ENCODE peak calls at places on chromosomes 2 and 18, in eight cellular contexts. One of them, this sample, is unnamed.

GRCh38 chr2:143482761-143483160 is 353.5 kb downstream of the ARHGAP15 start:
- DNase-seq in A549: no peak
- DNase-seq in HCT116: no peak
- DNase-seq in neural progenitor cell: no peak
- DNase-seq in endothelial cell: no peak
- DNase-seq in PC-3: no peak
- DNase-seq in mesothelial cell of epicardium: no peak
- DNase-seq in endodermal cell: no peak
- DNase-seq in this sample: no peak

GRCh38 chr2:27306657-27307544 is 1.3 kb downstream of the UCN start:
- DNase-seq in A549: no peak
- DNase-seq in HCT116: no peak
- DNase-seq in neural progenitor cell: peak
- DNase-seq in endothelial cell: no peak
- DNase-seq in PC-3: no peak
- DNase-seq in mesothelial cell of epicardium: no peak
- DNase-seq in endodermal cell: peak
- DNase-seq in this sample: peak

GRCh38 chr18:44725300-44726096 is 44.8 kb downstream of the SETBP1 start:
- DNase-seq in A549: no peak
- DNase-seq in HCT116: no peak
- DNase-seq in neural progenitor cell: no peak
- DNase-seq in endothelial cell: no peak
- DNase-seq in PC-3: peak
- DNase-seq in mesothelial cell of epicardium: no peak
- DNase-seq in endodermal cell: no peak
- DNase-seq in this sample: peak

GRCh38 chr2:233139875-233140585 is 79.9 kb downstream of the INPP5D start:
- DNase-seq in A549: no peak
- DNase-seq in HCT116: no peak
- DNase-seq in neural progenitor cell: no peak
- DNase-seq in endothelial cell: no peak
- DNase-seq in PC-3: no peak
- DNase-seq in mesothelial cell of epicardium: no peak
- DNase-seq in endodermal cell: peak
- DNase-seq in this sample: no peak

GRCh38 chr2:11073251-11073650 is 82.0 kb upstream of the SLC66A3 start:
- DNase-seq in A549: no peak
- DNase-seq in HCT116: peak
- DNase-seq in neural progenitor cell: peak
- DNase-seq in endothelial cell: peak
- DNase-seq in PC-3: peak
- DNase-seq in mesothelial cell of epicardium: no peak
- DNase-seq in endodermal cell: peak
- DNase-seq in this sample: peak

GRCh38 chr18:35005963-35006577 is 35.1 kb upstream of the MAPRE2 start:
- DNase-seq in A549: peak
- DNase-seq in HCT116: peak
- DNase-seq in neural progenitor cell: peak
- DNase-seq in endothelial cell: peak
- DNase-seq in PC-3: peak
- DNase-seq in mesothelial cell of epicardium: no peak
- DNase-seq in endodermal cell: peak
- DNase-seq in this sample: no peak

GRCh38 chr2:190781604-190782198 is 98.9 kb upstream of the GLS start:
- DNase-seq in A549: peak
- DNase-seq in HCT116: peak
- DNase-seq in neural progenitor cell: peak
- DNase-seq in endothelial cell: peak
- DNase-seq in PC-3: peak
- DNase-seq in mesothelial cell of epicardium: no peak
- DNase-seq in endodermal cell: peak
- DNase-seq in this sample: peak

GRCh38 chr18:39053569-39053968 is 1488.0 kb upstream of the CELF4 start:
- DNase-seq in A549: no peak
- DNase-seq in HCT116: no peak
- DNase-seq in neural progenitor cell: peak
- DNase-seq in endothelial cell: no peak
- DNase-seq in PC-3: no peak
- DNase-seq in mesothelial cell of epicardium: no peak
- DNase-seq in endodermal cell: no peak
- DNase-seq in this sample: no peak

GRCh38 chr2:1600191-1601063 is 143.9 kb downstream of the PXDN start:
- DNase-seq in A549: no peak
- DNase-seq in HCT116: no peak
- DNase-seq in neural progenitor cell: no peak
- DNase-seq in endothelial cell: no peak
- DNase-seq in PC-3: peak
- DNase-seq in mesothelial cell of epicardium: no peak
- DNase-seq in endodermal cell: peak
- DNase-seq in this sample: no peak

GRCh38 chr18:7565677-7566076 is 1.4 kb upstream of the PTPRM start:
- DNase-seq in A549: no peak
- DNase-seq in HCT116: no peak
- DNase-seq in neural progenitor cell: no peak
- DNase-seq in endothelial cell: no peak
- DNase-seq in PC-3: peak
- DNase-seq in mesothelial cell of epicardium: no peak
- DNase-seq in endodermal cell: no peak
- DNase-seq in this sample: no peak

GRCh38 chr18:7567487-7568425 is 640 bp downstream of the PTPRM start:
- DNase-seq in A549: no peak
- DNase-seq in HCT116: no peak
- DNase-seq in neural progenitor cell: peak
- DNase-seq in endothelial cell: peak
- DNase-seq in PC-3: peak
- DNase-seq in mesothelial cell of epicardium: peak
- DNase-seq in endodermal cell: peak
- DNase-seq in this sample: peak

GRCh38 chr18:7566244-7566586 is 901 bp upstream of the PTPRM start:
- DNase-seq in A549: no peak
- DNase-seq in HCT116: no peak
- DNase-seq in neural progenitor cell: no peak
- DNase-seq in endothelial cell: no peak
- DNase-seq in PC-3: no peak
- DNase-seq in mesothelial cell of epicardium: no peak
- DNase-seq in endodermal cell: no peak
- DNase-seq in this sample: no peak

GRCh38 chr18:7566587-7567486 is at the start of gene PTPRM:
- DNase-seq in A549: peak
- DNase-seq in HCT116: peak
- DNase-seq in neural progenitor cell: peak
- DNase-seq in endothelial cell: peak
- DNase-seq in PC-3: peak
- DNase-seq in mesothelial cell of epicardium: peak
- DNase-seq in endodermal cell: peak
- DNase-seq in this sample: peak

GRCh38 chr18:7568426-7568825 is 1.3 kb downstream of the PTPRM start:
- DNase-seq in A549: no peak
- DNase-seq in HCT116: no peak
- DNase-seq in neural progenitor cell: peak
- DNase-seq in endothelial cell: peak
- DNase-seq in PC-3: peak
- DNase-seq in mesothelial cell of epicardium: peak
- DNase-seq in endodermal cell: no peak
- DNase-seq in this sample: peak
- TF ChIP-seq CTCF in A549: no peak
- TF ChIP-seq CTCF in HCT116: no peak
- TF ChIP-seq CTCF in neural progenitor cell: peak
- TF ChIP-seq CTCF in endothelial cell: peak
- TF ChIP-seq CTCF in PC-3: peak
- TF ChIP-seq CTCF in mesothelial cell of epicardium: peak
- TF ChIP-seq CTCF in endodermal cell: peak
- TF ChIP-seq CTCF in this sample: no peak

GRCh38 chr2:120879401-120880295 is 144.0 kb downstream of the GLI2 start:
- DNase-seq in A549: no peak
- DNase-seq in HCT116: no peak
- DNase-seq in neural progenitor cell: peak
- DNase-seq in endothelial cell: no peak
- DNase-seq in PC-3: no peak
- DNase-seq in mesothelial cell of epicardium: no peak
- DNase-seq in endodermal cell: no peak
- DNase-seq in this sample: no peak
- TF ChIP-seq CTCF in A549: no peak
- TF ChIP-seq CTCF in HCT116: peak
- TF ChIP-seq CTCF in neural progenitor cell: peak
- TF ChIP-seq CTCF in endothelial cell: no peak
- TF ChIP-seq CTCF in PC-3: peak
- TF ChIP-seq CTCF in mesothelial cell of epicardium: no peak
- TF ChIP-seq CTCF in endodermal cell: peak
- TF ChIP-seq CTCF in this sample: no peak

GRCh38 chr2:171142398-171142797 is 18.3 kb downstream of the TLK1 start:
- DNase-seq in A549: no peak
- DNase-seq in HCT116: no peak
- DNase-seq in neural progenitor cell: no peak
- DNase-seq in endothelial cell: no peak
- DNase-seq in PC-3: no peak
- DNase-seq in mesothelial cell of epicardium: no peak
- DNase-seq in endodermal cell: no peak
- DNase-seq in this sample: no peak

GRCh38 chr2:171146071-171146470 is 14.6 kb downstream of the TLK1 start:
- DNase-seq in A549: no peak
- DNase-seq in HCT116: no peak
- DNase-seq in neural progenitor cell: no peak
- DNase-seq in endothelial cell: no peak
- DNase-seq in PC-3: no peak
- DNase-seq in mesothelial cell of epicardium: no peak
- DNase-seq in endodermal cell: no peak
- DNase-seq in this sample: no peak

GRCh38 chr2:171139860-171140259 is 20.8 kb downstream of the TLK1 start:
- DNase-seq in A549: no peak
- DNase-seq in HCT116: no peak
- DNase-seq in neural progenitor cell: no peak
- DNase-seq in endothelial cell: no peak
- DNase-seq in PC-3: no peak
- DNase-seq in mesothelial cell of epicardium: no peak
- DNase-seq in endodermal cell: peak
- DNase-seq in this sample: no peak

GRCh38 chr2:171143670-171144062 is 17.0 kb downstream of the TLK1 start:
- DNase-seq in A549: no peak
- DNase-seq in HCT116: no peak
- DNase-seq in neural progenitor cell: no peak
- DNase-seq in endothelial cell: no peak
- DNase-seq in PC-3: no peak
- DNase-seq in mesothelial cell of epicardium: no peak
- DNase-seq in endodermal cell: no peak
- DNase-seq in this sample: no peak

DNA sequence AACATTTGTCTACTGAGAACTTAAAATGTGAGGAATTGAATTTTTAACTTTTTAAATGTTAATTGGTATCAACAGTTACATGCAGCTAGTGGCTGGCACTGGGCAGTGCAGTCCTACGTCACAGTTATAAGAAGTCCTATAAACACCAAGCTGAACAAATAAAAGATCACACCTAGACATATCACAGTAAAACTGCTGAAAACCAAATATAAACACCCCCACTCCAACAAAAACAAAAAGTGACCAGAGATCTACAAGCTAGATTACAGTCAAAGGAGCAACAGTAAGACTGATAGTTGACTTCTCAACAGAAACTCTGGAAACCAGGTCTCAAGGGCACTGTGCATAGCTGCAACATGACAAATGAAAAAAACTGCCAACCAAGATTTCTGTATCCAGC is 19.4 kb downstream of the TLK1 start:
- DNase-seq in A549: no peak
- DNase-seq in HCT116: no peak
- DNase-seq in neural progenitor cell: no peak
- DNase-seq in endothelial cell: no peak
- DNase-seq in PC-3: no peak
- DNase-seq in mesothelial cell of epicardium: no peak
- DNase-seq in endodermal cell: no peak
- DNase-seq in this sample: no peak
- TF ChIP-seq CTCF in A549: no peak
- TF ChIP-seq CTCF in HCT116: peak
- TF ChIP-seq CTCF in neural progenitor cell: no peak
- TF ChIP-seq CTCF in endothelial cell: no peak
- TF ChIP-seq CTCF in PC-3: no peak
- TF ChIP-seq CTCF in mesothelial cell of epicardium: no peak
- TF ChIP-seq CTCF in endodermal cell: peak
- TF ChIP-seq CTCF in this sample: no peak

GRCh38 chr2:51633073-51633472 is 601.1 kb upstream of the NRXN1 start:
- DNase-seq in A549: no peak
- DNase-seq in HCT116: no peak
- DNase-seq in neural progenitor cell: no peak
- DNase-seq in endothelial cell: no peak
- DNase-seq in PC-3: no peak
- DNase-seq in mesothelial cell of epicardium: no peak
- DNase-seq in endodermal cell: no peak
- DNase-seq in this sample: no peak
- TF ChIP-seq CTCF in A549: no peak
- TF ChIP-seq CTCF in HCT116: no peak
- TF ChIP-seq CTCF in neural progenitor cell: no peak
- TF ChIP-seq CTCF in endothelial cell: no peak
- TF ChIP-seq CTCF in PC-3: no peak
- TF ChIP-seq CTCF in mesothelial cell of epicardium: no peak
- TF ChIP-seq CTCF in endodermal cell: no peak
- TF ChIP-seq CTCF in this sample: no peak

DNA sequence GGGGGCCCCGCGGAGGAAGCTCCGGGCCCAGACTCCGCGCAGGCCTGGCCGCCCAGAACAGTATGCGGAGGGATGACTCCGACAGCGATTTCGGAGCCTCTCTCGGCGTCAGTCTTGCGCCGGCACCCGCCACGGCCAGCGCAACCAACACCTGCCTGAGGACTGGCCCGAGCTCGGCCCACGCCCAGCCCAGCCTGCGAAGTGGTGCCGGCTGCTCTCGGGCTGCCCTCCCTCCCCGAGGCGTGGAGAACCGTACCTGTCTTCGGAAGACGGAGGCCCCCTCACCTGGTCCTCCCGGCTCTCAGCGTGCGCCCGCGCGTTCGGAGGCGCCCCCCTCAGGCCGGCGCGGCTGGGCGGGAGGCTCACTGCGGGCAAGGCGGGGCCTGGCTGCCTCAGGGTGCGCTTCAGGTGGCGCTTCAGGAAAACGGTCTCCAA is at the start of gene M1AP:
- DNase-seq in A549: no peak
- DNase-seq in HCT116: peak
- DNase-seq in neural progenitor cell: peak
- DNase-seq in endothelial cell: peak
- DNase-seq in PC-3: no peak
- DNase-seq in mesothelial cell of epicardium: no peak
- DNase-seq in endodermal cell: peak
- DNase-seq in this sample: peak
- TF ChIP-seq CTCF in A549: no peak
- TF ChIP-seq CTCF in HCT116: peak
- TF ChIP-seq CTCF in neural progenitor cell: peak
- TF ChIP-seq CTCF in endothelial cell: no peak
- TF ChIP-seq CTCF in PC-3: no peak
- TF ChIP-seq CTCF in mesothelial cell of epicardium: no peak
- TF ChIP-seq CTCF in endodermal cell: peak
- TF ChIP-seq CTCF in this sample: peak

GRCh38 chr2:44325897-44326296 is 35.4 kb downstream of the PREPL start:
- DNase-seq in A549: no peak
- DNase-seq in HCT116: no peak
- DNase-seq in neural progenitor cell: no peak
- DNase-seq in endothelial cell: no peak
- DNase-seq in PC-3: no peak
- DNase-seq in mesothelial cell of epicardium: no peak
- DNase-seq in endodermal cell: no peak
- DNase-seq in this sample: no peak
- TF ChIP-seq CTCF in A549: no peak
- TF ChIP-seq CTCF in HCT116: no peak
- TF ChIP-seq CTCF in neural progenitor cell: no peak
- TF ChIP-seq CTCF in endothelial cell: no peak
- TF ChIP-seq CTCF in PC-3: no peak
- TF ChIP-seq CTCF in mesothelial cell of epicardium: no peak
- TF ChIP-seq CTCF in endodermal cell: no peak
- TF ChIP-seq CTCF in this sample: no peak

This sample was measured in activated CD8-positive, alpha-beta T cell treated with anti-CD3 and anti-CD28 coated beads for 36 hours.